ENCODE peak calls at places on chromosomes 16 and 17, in seven cellular contexts. I is non-pigmented ciliary epithelial cell, L is Caki2, X is lower lobe of right lung, D is KBM-7, R is EH, O is neuronal stem cell. K is an unnamed sample.
A peak's percentile ranks its signal among the peaks of the same experiment; 100 is the strongest.

GRCh38 chr17:17285951-17286350 is 4.9 kb upstream of the COPS3 start:
- DNase-seq in I (no peak), L (no peak), X (no peak), D (no peak), R (no peak), O (no peak), K (no peak)

GRCh38 chr17:47295037-47295873 is 28.5 kb upstream of the EFCAB13 start:
- DNase-seq in I (no peak), L (no peak), X (no peak), D (no peak), R (no peak), O (peak; percentile 23), K (no peak)

GRCh38 chr17:54967621-54968258 is 714 bp downstream of the COX11 start:
- DNase-seq in I (no peak), L (peak; percentile 72), X (no peak), D (peak; percentile 73), R (peak; percentile 43), O (no peak), K (no peak)

GRCh38 chr17:78435330-78436005 is 57.0 kb downstream of the PGS1 start:
- DNase-seq in I (no peak), L (no peak), X (no peak), D (no peak), R (no peak), O (no peak), K (no peak)

GRCh38 chr17:65561394-65562205 is at the start of gene AXIN2:
- DNase-seq in I (peak; percentile 31), L (peak; percentile 74), X (peak; percentile 94), D (peak; percentile 87), R (peak; percentile 87), O (peak; percentile 91), K (peak; percentile 89)

GRCh38 chr16:89909777-89910716 is 8.6 kb upstream of the MC1R start:
- DNase-seq in I (no peak), L (peak; percentile 55), X (peak; percentile 85), D (peak; percentile 62), R (peak; percentile 84), O (peak; percentile 40), K (peak; percentile 85)

GRCh38 chr16:85553436-85554113 is 59.5 kb upstream of the GSE1 start:
- DNase-seq in I (no peak), L (peak; percentile 85), X (peak; percentile 85), D (peak; percentile 86), R (peak; percentile 68), O (peak; percentile 85), K (peak; percentile 59)

GRCh38 chr16:8686031-8686621 is 11.7 kb downstream of the ABAT start:
- DNase-seq in I (no peak), L (no peak), X (no peak), D (no peak), R (no peak), O (peak; percentile 59), K (no peak)

GRCh38 chr17:6654816-6655731 is 3.5 kb downstream of the C17orf100 start:
- DNase-seq in I (no peak), L (peak; percentile 57), X (peak; percentile 62), D (no peak), R (no peak), O (no peak), K (no peak)

GRCh38 chr16:73189132-73189531 is 141.2 kb upstream of the ZFHX3 start:
- DNase-seq in I (no peak), L (no peak), X (no peak), D (no peak), R (no peak), O (no peak), K (no peak)

GRCh38 chr16:84165746-84166145 is 20.6 kb downstream of the DNAAF1 start:
- DNase-seq in I (no peak), L (no peak), X (no peak), D (no peak), R (no peak), O (no peak), K (no peak)

GRCh38 chr17:80619535-80620235 is 75.0 kb downstream of the RPTOR start:
- DNase-seq in I (no peak), L (peak; percentile 55), X (no peak), D (no peak), R (no peak), O (no peak), K (no peak)

GRCh38 chr17:83189013-83189672 is 109.7 kb downstream of the METRNL start:
- DNase-seq in I (no peak), L (no peak), X (peak; percentile 38), D (no peak), R (no peak), O (no peak), K (no peak)

GRCh38 chr16:79628501-79628975 is 28.0 kb upstream of the MAF start:
- DNase-seq in I (peak; percentile 73), L (peak; percentile 76), X (no peak), D (peak; percentile 1), R (no peak), O (no peak), K (peak; percentile 6)

GRCh38 chr17:13600475-13601316 is 1.0 kb downstream of the HS3ST3A1 start:
- DNase-seq in I (no peak), L (peak; percentile 37), X (no peak), D (peak; percentile 32), R (peak; percentile 60), O (peak; percentile 43), K (peak; percentile 9)

GRCh38 chr17:72165202-72165972 is 44.6 kb downstream of the SOX9 start:
- DNase-seq in I (no peak), L (no peak), X (no peak), D (no peak), R (no peak), O (no peak), K (no peak)

GRCh38 chr16:54927125-54928015 is 3.3 kb upstream of the IRX5 start:
- DNase-seq in I (no peak), L (peak; percentile 16), X (no peak), D (peak; percentile 36), R (no peak), O (no peak), K (no peak)

GRCh38 chr17:8056232-8056975 is 17.5 kb downstream of the ALOX15B start:
- DNase-seq in I (peak; percentile 67), L (no peak), X (peak; percentile 81), D (peak; percentile 89), R (peak; percentile 42), O (no peak), K (no peak)

GRCh38 chr17:81601525-81602120 is 35.3 kb downstream of the NPLOC4 start:
- DNase-seq in I (no peak), L (peak; percentile 48), X (no peak), D (peak; percentile 79), R (peak; percentile 82), O (peak; percentile 55), K (no peak)

GRCh38 chr17:58354541-58355216 is 2.7 kb upstream of the SUPT4H1 start:
- DNase-seq in I (no peak), L (no peak), X (no peak), D (no peak), R (no peak), O (no peak), K (no peak)

GRCh38 chr16:28874406-28874805 is 3.9 kb upstream of the ATP2A1 start:
- DNase-seq in I (no peak), L (no peak), X (no peak), D (no peak), R (no peak), O (no peak), K (no peak)

GRCh38 chr17:37662358-37662757 is 19.1 kb upstream of the DDX52 start:
- DNase-seq in I (no peak), L (no peak), X (no peak), D (no peak), R (no peak), O (peak; percentile 58), K (no peak)

GRCh38 chr17:76917829-76918228 is 49.6 kb downstream of the MGAT5B start:
- DNase-seq in I (no peak), L (no peak), X (no peak), D (no peak), R (no peak), O (no peak), K (no peak)